ENCODE peak calls at places on chromosome 9, in seven cellular contexts. Z is non-pigmented ciliary epithelial cell; Y is AG09309; I is iris pigment epithelial cell; C is stimulated activated CD8-positive, alpha-beta memory T cell treated with anti-CD3 and anti-CD28 coated beads, Interleukin-15, amount 100 ng/mL, for 24 hours; J is neuronal stem cell; H is HFFc6. O is an unnamed sample.
A peak's percentile ranks its signal among the peaks of the same experiment; 100 is the strongest.

GRCh38 chr9:100029246-100029645 is 69.6 kb downstream of the ERP44 start:
- DNase-seq in Z (no peak), Y (no peak), I (no peak), C (no peak), J (no peak), H (no peak), O (no peak)

GRCh38 chr9:79104216-79104615 is 467.5 kb upstream of the TLE4 start:
- DNase-seq in Z (no peak), Y (peak; percentile 72), I (peak; percentile 11), C (no peak), J (no peak), H (no peak), O (peak; percentile 70)

GRCh38 chr9:14554866-14555265 is 138.4 kb downstream of the ZDHHC21 start:
- DNase-seq in Z (no peak), Y (no peak), I (no peak), C (no peak), J (no peak), H (no peak), O (no peak)

GRCh38 chr9:108162664-108163063 is 673.1 kb upstream of the KLF4 start:
- DNase-seq in Z (peak; percentile 60), Y (peak; percentile 75), I (peak; percentile 85), C (no peak), J (no peak), H (no peak), O (peak; percentile 94)

GRCh38 chr9:136059851-136060670 is 35.0 kb downstream of the NACC2 start:
- DNase-seq in Z (no peak), Y (peak; percentile 86), I (peak; percentile 68), C (no peak), J (no peak), H (peak; percentile 43), O (peak; percentile 84)

GRCh38 chr9:8351431-8351830 is 551.9 kb upstream of the DMAC1 start:
- DNase-seq in Z (no peak), Y (no peak), I (no peak), C (no peak), J (no peak), H (no peak), O (no peak)

GRCh38 chr9:128073260-128073886 is 5.3 kb downstream of the SLC25A25 start:
- DNase-seq in Z (no peak), Y (no peak), I (peak; percentile 48), C (no peak), J (no peak), H (no peak), O (no peak)

GRCh38 chr9:108756746-108757490 is 98.9 kb downstream of the ACTL7B start:
- DNase-seq in Z (no peak), Y (no peak), I (no peak), C (no peak), J (no peak), H (no peak), O (no peak)

GRCh38 chr9:2545881-2546490 is 75.6 kb upstream of the VLDLR start:
- DNase-seq in Z (no peak), Y (no peak), I (peak; percentile 38), C (no peak), J (no peak), H (no peak), O (peak; percentile 20)

GRCh38 chr9:126860757-126861466 is 473 bp downstream of the ZBTB34 start:
- DNase-seq in Z (no peak), Y (no peak), I (peak; percentile 22), C (no peak), J (no peak), H (no peak), O (no peak)

GRCh38 chr9:86340356-86341006 is 13.7 kb downstream of the TUT7 start:
- DNase-seq in Z (no peak), Y (no peak), I (no peak), C (no peak), J (no peak), H (no peak), O (no peak)

GRCh38 chr9:95379630-95380029 is 62.1 kb upstream of the FANCC start:
- DNase-seq in Z (no peak), Y (no peak), I (no peak), C (no peak), J (no peak), H (no peak), O (no peak)

GRCh38 chr9:98943682-98944129 is at the start of gene COL15A1:
- DNase-seq in Z (no peak), Y (no peak), I (peak; percentile 13), C (no peak), J (peak; percentile 64), H (no peak), O (peak; percentile 29)

GRCh38 chr9:127130661-127131538 is 8.5 kb upstream of the ANGPTL2 start:
- DNase-seq in Z (peak; percentile 67), Y (peak; percentile 96), I (peak; percentile 96), C (no peak), J (no peak), H (peak; percentile 87), O (peak; percentile 94)

GRCh38 chr9:134382733-134383132 is 56.5 kb downstream of the RXRA start:
- DNase-seq in Z (no peak), Y (no peak), I (no peak), C (no peak), J (no peak), H (no peak), O (no peak)

GRCh38 chr9:136764301-136764891 is at the start of gene LCN15:
- DNase-seq in Z (no peak), Y (no peak), I (no peak), C (no peak), J (no peak), H (no peak), O (no peak)

GRCh38 chr9:114681594-114682332 is at the start of gene TEX48:
- DNase-seq in Z (no peak), Y (peak; percentile 45), I (peak; percentile 77), C (peak; percentile 33), J (peak; percentile 35), H (peak; percentile 74), O (peak; percentile 71)

GRCh38 chr9:94895668-94896067 is 169.2 kb downstream of the AOPEP start:
- DNase-seq in Z (no peak), Y (no peak), I (no peak), C (no peak), J (no peak), H (no peak), O (no peak)

GRCh38 chr9:137298983-137299521 is 3.0 kb downstream of the NRARP start:
- DNase-seq in Z (no peak), Y (no peak), I (no peak), C (no peak), J (no peak), H (no peak), O (no peak)

GRCh38 chr9:123643518-123643917 is 286.4 kb downstream of the DENND1A start:
- DNase-seq in Z (no peak), Y (no peak), I (no peak), C (no peak), J (no peak), H (no peak), O (no peak)

GRCh38 chr9:105054488-105054887 is 126.5 kb upstream of the ABCA1 start:
- DNase-seq in Z (no peak), Y (peak; percentile 45), I (peak; percentile 77), C (no peak), J (no peak), H (peak; percentile 50), O (peak; percentile 87)

GRCh38 chr9:33380390-33381094 is 21.8 kb downstream of the AQP7 start:
- DNase-seq in Z (no peak), Y (no peak), I (no peak), C (no peak), J (no peak), H (no peak), O (no peak)

GRCh38 chr9:114374936-114375335 is 12.8 kb downstream of the AKNA start:
- DNase-seq in Z (no peak), Y (no peak), I (no peak), C (no peak), J (no peak), H (no peak), O (no peak)

GRCh38 chr9:6552033-6552737 is 93.3 kb downstream of the GLDC start:
- DNase-seq in Z (no peak), Y (no peak), I (peak; percentile 84), C (no peak), J (no peak), H (peak; percentile 5), O (peak; percentile 89)

GRCh38 chr9:121662896-121663580 is 11.6 kb downstream of the DAB2IP start:
- DNase-seq in Z (no peak), Y (no peak), I (no peak), C (no peak), J (no peak), H (no peak), O (peak; percentile 45)

GRCh38 chr9:77384406-77384805 is 207.1 kb downstream of the VPS13A start:
- DNase-seq in Z (no peak), Y (no peak), I (peak; percentile 67), C (no peak), J (no peak), H (peak; percentile 44), O (peak; percentile 51)

GRCh38 chr9:109793196-109793595 is 13.2 kb downstream of the PALM2AKAP2 start:
- DNase-seq in Z (peak; percentile 84), Y (peak; percentile 87), I (peak; percentile 92), C (no peak), J (no peak), H (peak; percentile 93), O (peak; percentile 95)

GRCh38 chr9:77939149-77939668 is 92.4 kb downstream of the GNAQ start:
- DNase-seq in Z (no peak), Y (no peak), I (peak; percentile 72), C (no peak), J (no peak), H (no peak), O (peak; percentile 62)

GRCh38 chr9:1941989-1942388 is 73.2 kb upstream of the SMARCA2 start:
- DNase-seq in Z (no peak), Y (no peak), I (no peak), C (no peak), J (no peak), H (no peak), O (peak; percentile 24)

GRCh38 chr9:126206099-126206498 is 120.5 kb upstream of the MVB12B start:
- DNase-seq in Z (no peak), Y (no peak), I (no peak), C (no peak), J (no peak), H (no peak), O (no peak)

GRCh38 chr9:82604947-82605656 is 457.8 kb downstream of the RASEF start:
- DNase-seq in Z (no peak), Y (no peak), I (peak; percentile 57), C (no peak), J (no peak), H (no peak), O (peak; percentile 56)

GRCh38 chr9:133863193-133863592 is 125.0 kb upstream of the SARDH start:
- DNase-seq in Z (no peak), Y (no peak), I (no peak), C (no peak), J (no peak), H (no peak), O (no peak)